ENCODE peak calls at places on chromosome 14, in six cellular contexts. W, M, K, N, O and F are unnamed samples.
A peak's percentile ranks its signal among the peaks of the same experiment; 100 is the strongest.

GRCh38 chr14:72715215-72715909 is 178.5 kb downstream of the DPF3 start:
- DNase-seq in N (peak; percentile 18), W (no peak), M (no peak), K (no peak), O (no peak), F (no peak)

GRCh38 chr14:22887260-22887989 is 4.4 kb downstream of the REM2 start:
- DNase-seq in O (peak; percentile 80), M (peak; percentile 44), W (peak; percentile 21), N (peak; percentile 75), K (peak; percentile 60), F (peak; percentile 81)

GRCh38 chr14:50044040-50044651 is 72.2 kb downstream of the VCPKMT start:
- DNase-seq in O (no peak), N (no peak), K (no peak), W (no peak), M (no peak), F (no peak)

GRCh38 chr14:87971010-87971409 is 22.0 kb downstream of the GALC start:
- DNase-seq in W (no peak), O (no peak), M (no peak), K (no peak), N (no peak), F (no peak)

GRCh38 chr14:104125011-104125410 is 13.4 kb upstream of the KIF26A start:
- DNase-seq in K (no peak), M (no peak), O (no peak), N (no peak), W (no peak), F (no peak)

GRCh38 chr14:73634333-73634833 is 10.4 kb upstream of the DNAL1 start:
- DNase-seq in M (peak; percentile 36), K (peak; percentile 57), N (no peak), O (peak; percentile 86), W (no peak), F (peak; percentile 16)

GRCh38 chr14:24889843-24890242 is 160.1 kb downstream of the STXBP6 start:
- DNase-seq in O (no peak), K (no peak), N (peak; percentile 57), W (no peak), M (no peak), F (no peak)

GRCh38 chr14:72822946-72823611 is 70.8 kb downstream of the DPF3 start:
- DNase-seq in M (no peak), N (no peak), W (no peak), O (no peak), K (no peak), F (peak; percentile 35)

GRCh38 chr14:69637503-69638030 is 26.2 kb downstream of the SUSD6 start:
- DNase-seq in N (no peak), W (no peak), O (no peak), M (peak; percentile 6), K (peak; percentile 90), F (peak; percentile 73)

GRCh38 chr14:90666571-90666970 is 149.7 kb downstream of the TTC7B start:
- DNase-seq in N (no peak), K (no peak), M (no peak), O (no peak), W (no peak), F (no peak)

GRCh38 chr14:29320261-29320660 is 553.7 kb downstream of the FOXG1 start:
- DNase-seq in O (no peak), K (no peak), W (no peak), M (no peak), N (peak; percentile 51), F (no peak)